ENCODE peak calls at places on chromosomes 16 and 17, in four cellular contexts. Q, H, I and U are unnamed samples.

GRCh38 chr17:10737168-10737622 is 7.4 kb upstream of the TMEM220 start:
- DNase-seq in Q (peak; percentile 56), H (peak; percentile 52), I (no peak), U (peak; percentile 55)

GRCh38 chr17:69268442-69269068 is 39.9 kb upstream of the ABCA10 start:
- DNase-seq in Q (peak; percentile 28), H (no peak), I (no peak), U (no peak)

GRCh38 chr17:6843241-6843890 is 11.8 kb upstream of the TEKT1 start:
- DNase-seq in Q (peak; percentile 78), H (no peak), I (peak; percentile 27), U (peak; percentile 65)

GRCh38 chr17:62653002-62653830 is 25.7 kb downstream of the MRC2 start:
- DNase-seq in Q (peak; percentile 68), H (peak; percentile 53), I (peak; percentile 77), U (no peak)

GRCh38 chr17:28599311-28600184 is 723 bp upstream of the SPAG5 start:
- DNase-seq in Q (peak; percentile 80), H (peak; percentile 73), I (no peak), U (peak; percentile 89)

GRCh38 chr16:9845661-9846361 is 336.4 kb downstream of the GRIN2A start:
- DNase-seq in Q (peak; percentile 72), H (no peak), I (no peak), U (peak; percentile 75)

GRCh38 chr16:88940196-88941050 is 36.6 kb downstream of the CBFA2T3 start:
- DNase-seq in Q (no peak), H (no peak), I (no peak), U (no peak)

GRCh38 chr16:11232852-11233726 is 22.9 kb downstream of the SOCS1 start:
- DNase-seq in Q (no peak), H (no peak), I (no peak), U (no peak)

GRCh38 chr16:47475786-47476185 is 14.7 kb downstream of the PHKB start:
- DNase-seq in Q (no peak), H (no peak), I (no peak), U (peak; percentile 72)

GRCh38 chr16:4496305-4496704 is 20.1 kb downstream of the HMOX2 start:
- DNase-seq in Q (peak; percentile 60), H (no peak), I (no peak), U (peak; percentile 88)

GRCh38 chr17:38748329-38749221 is at the start of gene PCGF2:
- DNase-seq in Q (peak; percentile 79), H (peak; percentile 96), I (peak; percentile 93), U (peak; percentile 74)

GRCh38 chr17:42684929-42685556 is 2.7 kb downstream of the CNTNAP1 start:
- DNase-seq in Q (no peak), H (no peak), I (no peak), U (no peak)

GRCh38 chr16:46924402-46924801 is 40.2 kb downstream of the GPT2 start:
- DNase-seq in Q (no peak), H (no peak), I (no peak), U (no peak)

GRCh38 chr16:89307421-89307805 is 89.9 kb downstream of the ZNF778 start:
- DNase-seq in Q (no peak), H (no peak), I (no peak), U (no peak)

GRCh38 chr17:7261377-7262191 is 694 bp downstream of the CLDN7 start:
- DNase-seq in Q (no peak), H (no peak), I (no peak), U (no peak)

GRCh38 chr16:57985204-57986121 is 14.5 kb upstream of the CNGB1 start:
- DNase-seq in Q (no peak), H (peak; percentile 42), I (no peak), U (peak; percentile 9)

GRCh38 chr16:65660390-65660789 is 538.5 kb upstream of the CDH11 start:
- DNase-seq in Q (peak; percentile 84), H (no peak), I (no peak), U (peak; percentile 49)

GRCh38 chr17:2279707-2280106 is 23.9 kb downstream of the SMG6 start:
- DNase-seq in Q (no peak), H (no peak), I (no peak), U (no peak)

GRCh38 chr17:45233423-45233924 is 11.8 kb downstream of the FMNL1 start:
- DNase-seq in Q (no peak), H (no peak), I (no peak), U (no peak)

GRCh38 chr17:30793282-30793977 is 31.1 kb downstream of the CRLF3 start:
- DNase-seq in Q (no peak), H (no peak), I (no peak), U (no peak)

GRCh38 chr17:73663614-73664013 is 19.4 kb upstream of the SDK2 start:
- DNase-seq in Q (no peak), H (no peak), I (no peak), U (no peak)
- H3K36me3 ChIP-seq in Q (no peaks in the 10 kb centered on the region), H (no peaks in the 10 kb centered on the region), I (no peaks in the 10 kb centered on the region), U (no peaks in the 10 kb centered on the region)

GRCh38 chr17:44029736-44030135 is 15.0 kb upstream of the TMEM101 start:
- DNase-seq in Q (no peak), H (no peak), I (no peak), U (no peak)
- H3K36me3 ChIP-seq in Q (peaks cover 23% of the 10 kb centered on the region), H (no peaks in the 10 kb centered on the region), I (peaks cover 25% of the 10 kb centered on the region), U (peaks cover 14% of the 10 kb centered on the region)

GRCh38 chr16:87856796-87857228 is 12.5 kb downstream of the SLC7A5 start:
- DNase-seq in Q (no peak), H (no peak), I (no peak), U (no peak)
- H3K36me3 ChIP-seq in Q (peaks cover 12% of the 10 kb centered on the region), H (no peaks in the 10 kb centered on the region), I (no peaks in the 10 kb centered on the region), U (peaks cover 38% of the 10 kb centered on the region)

DNA sequence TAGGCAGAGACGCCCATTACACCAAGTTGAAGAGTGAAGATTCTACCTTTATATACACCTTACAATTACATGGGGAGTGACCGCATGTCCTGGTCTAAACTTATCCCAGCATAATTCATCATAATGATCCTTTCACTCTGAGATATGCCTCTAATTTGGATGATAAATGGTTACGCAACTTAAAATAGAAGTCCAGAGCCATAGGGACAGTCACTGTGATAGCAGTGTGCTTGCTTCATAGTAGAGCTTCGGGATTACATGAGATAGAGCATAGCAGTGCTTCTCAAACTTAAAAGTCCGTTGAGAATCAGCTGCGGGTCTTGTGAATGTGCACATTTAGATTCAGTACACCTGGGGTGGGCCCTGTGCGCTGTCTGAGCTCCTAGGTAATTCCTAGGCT is 16.9 kb downstream of the USP10 start:
- DNase-seq in Q (no peak), H (no peak), I (no peak), U (no peak)
- H3K36me3 ChIP-seq in Q (no peaks in the 10 kb centered on the region), H (no peaks in the 10 kb centered on the region), I (peaks cover 10% of the 10 kb centered on the region), U (peaks cover 1% of the 10 kb centered on the region)

GRCh38 chr17:50989149-50989548 is 123.0 kb upstream of the TOB1 start:
- DNase-seq in Q (no peak), H (no peak), I (no peak), U (no peak)

GRCh38 chr17:50988427-50988826 is 122.3 kb upstream of the TOB1 start:
- DNase-seq in Q (no peak), H (no peak), I (no peak), U (no peak)

DNA sequence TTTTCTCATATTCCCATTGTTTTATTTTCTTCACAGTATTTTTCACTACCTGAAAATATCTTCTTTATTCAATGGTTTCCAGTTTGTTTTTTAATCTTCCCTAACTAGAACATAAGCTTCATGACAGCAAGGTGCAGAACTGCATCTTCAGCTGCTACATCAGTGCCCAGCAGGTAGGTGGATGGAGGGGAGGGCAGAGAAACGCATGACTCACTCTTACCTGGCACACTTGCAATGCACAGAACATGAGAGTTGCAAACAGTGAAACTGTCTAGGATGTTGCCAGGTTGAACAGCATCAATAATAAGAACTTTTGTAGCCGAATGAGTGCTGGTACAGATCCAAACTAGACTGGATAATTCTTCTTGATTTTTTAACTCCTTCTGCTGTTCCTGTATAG is 127.1 kb downstream of the SPAG9 start:
- DNase-seq in Q (peak; percentile 66), H (no peak), I (no peak), U (peak; percentile 63)
- H3K36me3 ChIP-seq in Q (peaks cover 76% of the 10 kb centered on the region), H (no peaks in the 10 kb centered on the region), I (peaks cover 44% of the 10 kb centered on the region), U (peaks cover 20% of the 10 kb centered on the region)

DNA sequence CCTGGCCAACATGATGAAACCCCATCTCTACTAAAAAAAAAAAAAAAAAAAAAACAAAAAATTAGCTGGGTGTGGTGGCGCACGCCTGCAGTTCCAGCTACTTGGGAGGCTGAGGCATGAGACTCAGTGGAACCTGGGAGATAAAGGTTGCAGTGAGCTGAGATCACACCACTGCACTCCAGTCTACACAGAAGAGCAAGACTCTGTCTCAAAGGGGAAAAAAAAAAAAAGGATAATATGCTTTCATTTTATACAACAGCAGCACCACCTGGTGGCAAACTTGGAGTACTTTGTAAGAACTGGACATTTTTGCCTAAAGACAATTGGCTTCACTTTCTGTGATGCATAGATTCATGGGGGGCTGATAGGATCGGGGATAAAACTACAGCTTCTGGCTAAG is 8.5 kb downstream of the CHTF8 start:
- DNase-seq in Q (peak; percentile 73), H (peak; percentile 56), I (peak; percentile 57), U (peak; percentile 59)
- H3K36me3 ChIP-seq in Q (peaks cover 6% of the 10 kb centered on the region), H (no peaks in the 10 kb centered on the region), I (peaks cover 25% of the 10 kb centered on the region), U (peaks cover 12% of the 10 kb centered on the region)

DNA sequence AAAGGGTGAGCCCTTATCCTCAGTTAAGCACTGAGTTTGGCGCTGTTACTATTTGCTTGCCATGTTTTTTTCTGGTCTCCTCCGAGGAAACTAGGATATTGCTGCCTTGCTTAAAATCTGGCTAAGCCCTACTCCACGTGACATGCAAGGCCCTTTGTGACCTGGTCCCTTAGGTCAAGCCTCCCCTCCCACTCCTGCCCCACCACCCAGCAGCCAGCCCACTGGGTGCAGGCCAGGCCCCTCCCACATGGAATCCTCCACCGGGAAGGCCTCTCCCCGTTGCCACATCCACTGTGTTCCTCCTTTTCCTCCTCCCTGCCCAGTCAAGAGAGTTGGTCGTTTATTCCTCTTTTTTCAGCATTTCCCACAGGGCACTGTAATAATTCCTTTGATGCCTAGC is 16.2 kb downstream of the PSMD3 start:
- DNase-seq in Q (no peak), H (no peak), I (no peak), U (no peak)
- H3K36me3 ChIP-seq in Q (peaks cover 30% of the 10 kb centered on the region), H (no peaks in the 10 kb centered on the region), I (peaks cover 55% of the 10 kb centered on the region), U (peaks cover 26% of the 10 kb centered on the region)

GRCh38 chr17:67920212-67920611 is 76.1 kb downstream of the C17orf58 start:
- DNase-seq in Q (no peak), H (no peak), I (no peak), U (no peak)
- H3K36me3 ChIP-seq in Q (peaks cover 33% of the 10 kb centered on the region), H (no peaks in the 10 kb centered on the region), I (peaks cover 27% of the 10 kb centered on the region), U (peaks cover 4% of the 10 kb centered on the region)

DNA sequence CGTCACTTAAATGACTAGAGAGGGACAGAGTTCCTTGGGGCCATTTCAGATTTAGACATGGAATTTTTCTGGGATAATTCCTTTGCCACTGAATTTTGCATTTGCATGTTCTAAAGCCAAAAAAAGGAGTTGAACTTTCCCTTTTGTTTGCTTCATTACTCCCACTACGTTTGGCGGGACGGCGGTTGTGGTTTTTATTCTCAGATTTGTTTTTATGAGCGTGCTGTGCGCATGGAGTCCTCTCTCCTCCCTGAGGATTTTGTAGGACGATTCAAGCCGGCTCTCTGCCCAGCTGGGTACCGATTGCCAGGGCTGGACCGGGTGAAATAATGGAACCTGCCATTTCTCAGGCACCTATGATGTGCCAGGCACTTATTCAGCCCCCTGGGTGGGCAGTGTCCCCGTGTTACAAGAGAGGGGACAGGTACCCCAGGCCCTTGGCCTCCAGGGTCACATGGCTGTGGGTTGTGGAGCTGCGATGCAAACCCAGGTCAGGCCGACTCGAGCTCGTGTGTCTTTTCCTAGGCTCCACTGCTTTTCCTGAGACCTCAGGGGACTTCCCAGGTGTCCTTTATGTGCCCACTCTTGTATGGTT is 18.8 kb downstream of the CMIP start:
- DNase-seq in Q (no peak), H (no peak), I (no peak), U (no peak)
- H3K36me3 ChIP-seq in Q (peaks cover 11% of the 10 kb centered on the region), H (no peaks in the 10 kb centered on the region), I (peaks cover 5% of the 10 kb centered on the region), U (peaks cover 23% of the 10 kb centered on the region)